ENCODE peak calls at places on chromosomes 5 and 9, in nine cellular contexts. P, A, L, B, K, C, W, H and M are unnamed samples.

GRCh38 chr5:141392429-141393198 is at the start of gene PCDHGA8:
- DNase-seq in C (no peak), H (no peak), L (no peak), W (no peak), K (no peak), P (no peak), A (no peak), B (no peak), M (no peak)

GRCh38 chr9:14361074-14361473 is 47.1 kb upstream of the NFIB start:
- DNase-seq in K (no peak), L (no peak), B (no peak), W (no peak), P (no peak), A (no peak), H (no peak), C (no peak), M (no peak)

GRCh38 chr9:80648336-80648735 is 1041.0 kb downstream of the TLE1 start:
- DNase-seq in C (no peak), B (no peak), W (no peak), A (no peak), K (no peak), L (no peak), P (no peak), H (no peak), M (no peak)

GRCh38 chr9:94888775-94889174 is 162.3 kb downstream of the AOPEP start:
- DNase-seq in L (no peak), P (no peak), C (no peak), B (no peak), H (no peak), A (no peak), W (no peak), K (no peak), M (no peak)

GRCh38 chr5:1083823-1084605 is 27.8 kb downstream of the SLC12A7 start:
- DNase-seq in P (no peak), K (no peak), H (no peak), A (no peak), B (no peak), W (no peak), C (no peak), L (no peak), M (no peak)

GRCh38 chr5:109516385-109516784 is 106.6 kb upstream of the PJA2 start:
- DNase-seq in P (no peak), A (no peak), C (no peak), L (no peak), W (no peak), B (no peak), H (no peak), K (no peak), M (no peak)

GRCh38 chr9:110691002-110691549 is 22.5 kb downstream of the MUSK start:
- DNase-seq in K (no peak), C (no peak), A (no peak), W (no peak), H (no peak), L (no peak), P (no peak), B (no peak), M (no peak)

GRCh38 chr5:72917371-72917776 is 38.5 kb upstream of the FCHO2 start:
- DNase-seq in C (no peak), L (no peak), W (no peak), H (no peak), A (no peak), P (no peak), B (no peak), K (no peak), M (no peak)

GRCh38 chr5:81751009-81751835 is at the start of gene SSBP2:
- DNase-seq in L (peak; percentile 100), H (peak; percentile 99), K (peak; percentile 100), W (peak; percentile 99), B (peak; percentile 98), A (peak; percentile 99), C (peak; percentile 99), P (peak; percentile 99), M (peak; percentile 99)

GRCh38 chr5:81749186-81749561 is 1.7 kb downstream of the SSBP2 start:
- DNase-seq in P (peak; percentile 29), A (no peak), B (no peak), K (no peak), C (peak; percentile 22), H (no peak), L (no peak), W (no peak), M (no peak)

GRCh38 chr5:81748556-81748955 is 2.3 kb downstream of the SSBP2 start:
- DNase-seq in B (no peak), P (no peak), H (no peak), L (no peak), W (no peak), C (no peak), A (no peak), K (no peak), M (no peak)

GRCh38 chr5:81750308-81751008 is 439 bp downstream of the SSBP2 start:
- DNase-seq in H (no peak), A (no peak), L (no peak), P (no peak), K (no peak), W (peak; percentile 34), B (no peak), C (peak; percentile 56), M (no peak)

DNA sequence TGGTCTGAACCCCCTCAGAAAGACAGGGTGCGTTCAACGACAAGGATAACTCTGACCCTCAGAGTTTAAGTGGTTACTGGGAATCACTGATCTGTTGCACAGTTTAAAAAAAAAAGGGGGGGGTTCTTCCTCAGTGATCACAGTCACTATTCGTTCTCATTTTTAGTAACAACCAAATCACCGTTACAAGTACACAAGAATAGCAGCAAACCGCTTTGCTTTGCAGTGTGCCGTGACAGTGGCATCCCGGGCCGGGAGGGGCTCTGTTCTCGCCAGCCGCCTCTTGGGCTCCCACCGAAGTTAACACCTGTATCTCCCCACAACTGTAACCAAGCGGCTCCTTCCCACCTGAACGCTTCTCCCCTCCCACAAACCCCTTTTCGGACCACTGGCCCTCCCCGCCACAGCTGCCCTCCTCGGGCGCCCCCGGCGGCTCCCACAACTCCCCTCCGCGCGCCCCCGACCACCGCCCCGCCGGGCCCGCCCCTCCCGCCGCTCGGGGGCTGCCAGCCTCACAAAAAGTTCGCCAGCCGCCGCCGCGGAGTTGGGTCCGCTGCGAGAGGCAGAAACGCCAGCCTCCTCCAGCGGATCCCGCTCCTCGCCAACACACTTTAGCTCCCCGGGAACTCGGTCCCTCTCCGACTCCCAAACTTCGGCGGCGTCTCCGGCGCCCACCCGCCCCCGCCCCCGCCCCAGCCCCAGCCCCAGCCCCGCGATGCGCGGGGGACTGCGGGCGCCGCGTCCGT is 1.2 kb downstream of the SSBP2 start:
- DNase-seq in P (peak; percentile 16), C (peak; percentile 80), B (peak; percentile 61), H (peak; percentile 17), W (peak; percentile 31), K (peak; percentile 84), L (peak; percentile 30), A (peak; percentile 55), M (no peak)
- TF ChIP-seq CTCF in P (no peak), C (peak; percentile 17), B (no peak), H (no peak), W (no peak), K (peak; percentile 17), L (no peak), A (no peak), M (no peak)

DNA sequence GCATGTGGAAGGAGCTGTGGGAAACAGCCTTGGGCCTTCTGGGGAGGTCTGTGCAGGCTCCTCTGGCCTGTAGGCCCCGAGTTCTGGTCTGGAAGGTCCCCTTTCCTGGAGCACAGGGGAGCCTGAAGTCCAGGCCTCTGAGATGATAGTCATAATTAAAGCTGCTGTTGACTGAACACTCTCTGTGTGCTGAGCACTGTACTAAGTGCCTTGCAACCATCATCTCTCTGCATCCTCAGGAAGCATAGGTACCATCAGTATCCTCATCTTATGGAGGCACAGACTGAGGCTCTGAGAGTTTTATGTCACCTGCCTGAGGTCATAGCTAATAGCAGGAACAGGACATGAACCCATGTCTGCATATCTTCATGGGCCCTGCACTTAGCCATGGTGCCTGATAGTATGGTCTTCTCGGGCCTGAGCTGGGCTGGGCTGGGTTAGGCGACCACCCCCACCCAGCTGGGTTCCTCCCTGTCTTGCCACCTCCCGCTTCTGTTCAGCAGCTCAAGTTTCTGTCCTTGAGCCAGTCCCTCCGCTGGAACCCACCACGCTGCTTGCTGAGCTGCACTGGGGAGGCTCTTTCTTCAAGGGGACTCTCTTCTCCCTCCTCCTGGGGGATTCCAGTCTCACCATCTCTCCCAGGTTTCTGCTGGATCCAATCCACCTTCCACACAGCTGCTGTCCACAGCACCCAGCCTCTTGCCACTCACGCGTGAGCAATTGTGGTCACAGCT is 27.6 kb downstream of the LMX1B start:
- DNase-seq in B (no peak), W (no peak), K (no peak), A (no peak), L (no peak), C (no peak), H (no peak), P (no peak), M (no peak)
- H3K4me3 ChIP-seq in B (no peak overlapping the region), W (no peak overlapping the region), K (no peak overlapping the region), A (no peak overlapping the region), L (no peak overlapping the region), C (no peak overlapping the region), H (no peak overlapping the region), P (no peak overlapping the region), M (no peak overlapping the region)

GRCh38 chr9:111903996-111904395 is 7.4 kb downstream of the UGCG start:
- DNase-seq in L (no peak), H (no peak), W (no peak), B (no peak), C (no peak), P (no peak), A (no peak), K (no peak), M (no peak)

GRCh38 chr9:111900934-111901612 is 4.5 kb downstream of the UGCG start:
- DNase-seq in C (no peak), P (no peak), L (no peak), W (no peak), K (no peak), A (no peak), B (no peak), H (no peak), M (no peak)

GRCh38 chr9:111900081-111900805 is 3.6 kb downstream of the UGCG start:
- DNase-seq in L (no peak), B (no peak), A (no peak), W (no peak), P (no peak), K (no peak), H (no peak), C (no peak), M (no peak)

GRCh38 chr9:111904889-111905288 is 8.3 kb downstream of the UGCG start:
- DNase-seq in B (no peak), W (no peak), P (no peak), L (no peak), A (no peak), C (no peak), H (no peak), K (no peak), M (no peak)

GRCh38 chr9:111902396-111903147 is 6.0 kb downstream of the UGCG start:
- DNase-seq in C (no peak), W (no peak), B (no peak), H (no peak), A (no peak), K (no peak), P (peak; percentile 44), L (no peak), M (no peak)
- H3K9me3 ChIP-seq in C (no peaks in the 10 kb centered on the region), W (no peaks in the 10 kb centered on the region), B (no peaks in the 10 kb centered on the region), H (no peaks in the 10 kb centered on the region), A (no peaks in the 10 kb centered on the region), K (no peaks in the 10 kb centered on the region), P (no peaks in the 10 kb centered on the region), L (no peaks in the 10 kb centered on the region), M (no peaks in the 10 kb centered on the region)

GRCh38 chr5:6432206-6432605 is 16.5 kb upstream of the UBE2QL1 start:
- DNase-seq in P (no peak), B (no peak), W (no peak), K (peak; percentile 28), L (no peak), H (no peak), C (no peak), A (no peak), M (no peak)

GRCh38 chr5:6434737-6435136 is 13.9 kb upstream of the UBE2QL1 start:
- DNase-seq in H (no peak), W (no peak), L (no peak), B (no peak), C (no peak), K (peak; percentile 41), A (no peak), P (no peak), M (peak; percentile 11)

GRCh38 chr5:6436715-6437340 is 11.8 kb upstream of the UBE2QL1 start:
- DNase-seq in K (no peak), C (no peak), P (no peak), B (no peak), L (no peak), H (no peak), A (no peak), W (no peak), M (no peak)

GRCh38 chr5:6431214-6432195 is 17.2 kb upstream of the UBE2QL1 start:
- DNase-seq in A (no peak), B (no peak), P (no peak), C (no peak), W (no peak), K (peak; percentile 14), L (no peak), H (no peak), M (no peak)

DNA sequence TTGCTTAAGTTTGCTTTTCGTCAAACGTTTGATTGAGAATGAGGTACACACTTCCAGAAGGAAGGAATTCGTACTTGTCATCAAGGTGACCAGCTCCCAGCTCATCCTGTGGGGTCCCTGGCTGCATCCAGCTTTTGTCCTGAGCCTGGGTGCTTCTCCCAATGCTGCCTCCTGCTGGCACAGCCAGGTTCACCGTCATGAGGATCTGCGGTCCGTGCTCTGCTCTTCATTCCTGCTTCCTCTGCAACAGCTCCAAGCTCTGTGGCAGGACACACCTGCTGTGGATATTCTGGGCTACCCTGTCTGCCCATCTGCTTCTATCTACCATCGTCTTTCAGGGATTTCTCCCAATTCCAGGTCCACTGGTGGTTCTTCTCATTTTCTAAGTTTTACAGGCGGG is 13.3 kb upstream of the UBE2QL1 start:
- DNase-seq in A (no peak), K (peak; percentile 92), C (peak; percentile 53), B (no peak), P (no peak), W (no peak), L (no peak), H (no peak), M (peak; percentile 48)
- TF ChIP-seq CTCF in A (no peak), K (peak; percentile 84), C (peak; percentile 53), B (peak; percentile 12), P (no peak), W (peak; percentile 10), L (no peak), H (no peak), M (peak; percentile 14)